ENCODE peak calls at places on chromosomes 5 and 9, in five cellular contexts. One of them, this sample, is unnamed.

GRCh38 chr5:115343855-115344254 is 47.4 kb upstream of the CCDC112 start:
- DNase-seq in stimulated activated CD8-positive, alpha-beta memory T cell treated with anti-CD3 and anti-CD28 coated beads, Interleukin-4, amount 100 ng/mL, for 48 hours: no peak
- DNase-seq in lower lobe of right lung: no peak
- DNase-seq in NCI-H2081: no peak
- DNase-seq in stimulated activated CD4-positive, alpha-beta T cell treated with anti-CD3 and anti-CD28 coated beads, Interleukin-4, amount 100 ng/mL, for 48 hours: no peak
- DNase-seq in this sample: no peak

GRCh38 chr5:123549256-123549904 is 37.4 kb downstream of the CSNK1G3 start:
- DNase-seq in NCI-H2081: no peak
- DNase-seq in stimulated activated CD4-positive, alpha-beta T cell treated with anti-CD3 and anti-CD28 coated beads, Interleukin-4, amount 100 ng/mL, for 48 hours: no peak
- DNase-seq in stimulated activated CD8-positive, alpha-beta memory T cell treated with anti-CD3 and anti-CD28 coated beads, Interleukin-4, amount 100 ng/mL, for 48 hours: peak
- DNase-seq in lower lobe of right lung: no peak
- DNase-seq in this sample: no peak

GRCh38 chr5:145636396-145636795 is 198.7 kb downstream of the PRELID2 start:
- DNase-seq in stimulated activated CD8-positive, alpha-beta memory T cell treated with anti-CD3 and anti-CD28 coated beads, Interleukin-4, amount 100 ng/mL, for 48 hours: no peak
- DNase-seq in stimulated activated CD4-positive, alpha-beta T cell treated with anti-CD3 and anti-CD28 coated beads, Interleukin-4, amount 100 ng/mL, for 48 hours: no peak
- DNase-seq in lower lobe of right lung: no peak
- DNase-seq in NCI-H2081: no peak
- DNase-seq in this sample: no peak

GRCh38 chr5:127343313-127343712 is 52.7 kb downstream of the MEGF10 start:
- DNase-seq in stimulated activated CD4-positive, alpha-beta T cell treated with anti-CD3 and anti-CD28 coated beads, Interleukin-4, amount 100 ng/mL, for 48 hours: no peak
- DNase-seq in stimulated activated CD8-positive, alpha-beta memory T cell treated with anti-CD3 and anti-CD28 coated beads, Interleukin-4, amount 100 ng/mL, for 48 hours: no peak
- DNase-seq in lower lobe of right lung: no peak
- DNase-seq in NCI-H2081: no peak
- DNase-seq in this sample: no peak

GRCh38 chr9:114035221-114035844 is 42.8 kb downstream of the AMBP start:
- DNase-seq in stimulated activated CD8-positive, alpha-beta memory T cell treated with anti-CD3 and anti-CD28 coated beads, Interleukin-4, amount 100 ng/mL, for 48 hours: no peak
- DNase-seq in stimulated activated CD4-positive, alpha-beta T cell treated with anti-CD3 and anti-CD28 coated beads, Interleukin-4, amount 100 ng/mL, for 48 hours: no peak
- DNase-seq in NCI-H2081: no peak
- DNase-seq in lower lobe of right lung: no peak
- DNase-seq in this sample: no peak

GRCh38 chr5:135129307-135129706 is 95.3 kb upstream of the PITX1 start:
- DNase-seq in stimulated activated CD4-positive, alpha-beta T cell treated with anti-CD3 and anti-CD28 coated beads, Interleukin-4, amount 100 ng/mL, for 48 hours: peak
- DNase-seq in stimulated activated CD8-positive, alpha-beta memory T cell treated with anti-CD3 and anti-CD28 coated beads, Interleukin-4, amount 100 ng/mL, for 48 hours: no peak
- DNase-seq in lower lobe of right lung: no peak
- DNase-seq in NCI-H2081: no peak
- DNase-seq in this sample: no peak

GRCh38 chr5:65244031-65244430 is 237.7 kb downstream of the ADAMTS6 start:
- DNase-seq in NCI-H2081: no peak
- DNase-seq in stimulated activated CD8-positive, alpha-beta memory T cell treated with anti-CD3 and anti-CD28 coated beads, Interleukin-4, amount 100 ng/mL, for 48 hours: no peak
- DNase-seq in lower lobe of right lung: no peak
- DNase-seq in stimulated activated CD4-positive, alpha-beta T cell treated with anti-CD3 and anti-CD28 coated beads, Interleukin-4, amount 100 ng/mL, for 48 hours: no peak
- DNase-seq in this sample: no peak

GRCh38 chr5:126450388-126450787 is 27.2 kb downstream of the GRAMD2B start:
- DNase-seq in NCI-H2081: no peak
- DNase-seq in stimulated activated CD8-positive, alpha-beta memory T cell treated with anti-CD3 and anti-CD28 coated beads, Interleukin-4, amount 100 ng/mL, for 48 hours: no peak
- DNase-seq in lower lobe of right lung: no peak
- DNase-seq in stimulated activated CD4-positive, alpha-beta T cell treated with anti-CD3 and anti-CD28 coated beads, Interleukin-4, amount 100 ng/mL, for 48 hours: no peak
- DNase-seq in this sample: no peak

GRCh38 chr9:94874316-94874715 is 147.8 kb downstream of the AOPEP start:
- DNase-seq in NCI-H2081: no peak
- DNase-seq in stimulated activated CD4-positive, alpha-beta T cell treated with anti-CD3 and anti-CD28 coated beads, Interleukin-4, amount 100 ng/mL, for 48 hours: no peak
- DNase-seq in lower lobe of right lung: no peak
- DNase-seq in stimulated activated CD8-positive, alpha-beta memory T cell treated with anti-CD3 and anti-CD28 coated beads, Interleukin-4, amount 100 ng/mL, for 48 hours: no peak
- DNase-seq in this sample: no peak

GRCh38 chr5:76524872-76525271 is 98.3 kb downstream of the F2RL2 start:
- DNase-seq in NCI-H2081: no peak
- DNase-seq in lower lobe of right lung: no peak
- DNase-seq in stimulated activated CD8-positive, alpha-beta memory T cell treated with anti-CD3 and anti-CD28 coated beads, Interleukin-4, amount 100 ng/mL, for 48 hours: no peak
- DNase-seq in stimulated activated CD4-positive, alpha-beta T cell treated with anti-CD3 and anti-CD28 coated beads, Interleukin-4, amount 100 ng/mL, for 48 hours: no peak
- DNase-seq in this sample: no peak

GRCh38 chr5:100780376-100780870 is 122.7 kb downstream of the ST8SIA4 start:
- DNase-seq in stimulated activated CD8-positive, alpha-beta memory T cell treated with anti-CD3 and anti-CD28 coated beads, Interleukin-4, amount 100 ng/mL, for 48 hours: no peak
- DNase-seq in lower lobe of right lung: no peak
- DNase-seq in NCI-H2081: no peak
- DNase-seq in stimulated activated CD4-positive, alpha-beta T cell treated with anti-CD3 and anti-CD28 coated beads, Interleukin-4, amount 100 ng/mL, for 48 hours: no peak
- DNase-seq in this sample: no peak

GRCh38 chr5:97854871-97855762 is 672.1 kb upstream of the RIOK2 start:
- DNase-seq in lower lobe of right lung: no peak
- DNase-seq in stimulated activated CD8-positive, alpha-beta memory T cell treated with anti-CD3 and anti-CD28 coated beads, Interleukin-4, amount 100 ng/mL, for 48 hours: no peak
- DNase-seq in NCI-H2081: no peak
- DNase-seq in stimulated activated CD4-positive, alpha-beta T cell treated with anti-CD3 and anti-CD28 coated beads, Interleukin-4, amount 100 ng/mL, for 48 hours: no peak
- DNase-seq in this sample: no peak

GRCh38 chr5:81856948-81857928 is 106.3 kb upstream of the SSBP2 start:
- DNase-seq in stimulated activated CD4-positive, alpha-beta T cell treated with anti-CD3 and anti-CD28 coated beads, Interleukin-4, amount 100 ng/mL, for 48 hours: no peak
- DNase-seq in lower lobe of right lung: peak
- DNase-seq in stimulated activated CD8-positive, alpha-beta memory T cell treated with anti-CD3 and anti-CD28 coated beads, Interleukin-4, amount 100 ng/mL, for 48 hours: no peak
- DNase-seq in NCI-H2081: peak
- DNase-seq in this sample: no peak

GRCh38 chr9:129889936-129890717 is 54.9 kb downstream of the USP20 start:
- DNase-seq in lower lobe of right lung: peak
- DNase-seq in stimulated activated CD8-positive, alpha-beta memory T cell treated with anti-CD3 and anti-CD28 coated beads, Interleukin-4, amount 100 ng/mL, for 48 hours: peak
- DNase-seq in stimulated activated CD4-positive, alpha-beta T cell treated with anti-CD3 and anti-CD28 coated beads, Interleukin-4, amount 100 ng/mL, for 48 hours: peak
- DNase-seq in NCI-H2081: no peak
- DNase-seq in this sample: no peak

GRCh38 chr9:101691657-101692056 is 46.8 kb downstream of the GRIN3A start:
- DNase-seq in NCI-H2081: no peak
- DNase-seq in stimulated activated CD4-positive, alpha-beta T cell treated with anti-CD3 and anti-CD28 coated beads, Interleukin-4, amount 100 ng/mL, for 48 hours: no peak
- DNase-seq in stimulated activated CD8-positive, alpha-beta memory T cell treated with anti-CD3 and anti-CD28 coated beads, Interleukin-4, amount 100 ng/mL, for 48 hours: no peak
- DNase-seq in lower lobe of right lung: no peak
- DNase-seq in this sample: no peak